ENCODE peak calls at places on chromosomes 2 and 18, in six cellular contexts. M is thyroid gland, A is left lung, Z is stomach, K is tibial artery, G is heart left ventricle. D is an unnamed sample.

GRCh38 chr2:191352536-191352935 is 107.3 kb downstream of the MYO1B start:
- DNase-seq in M (no peak), A (no peak), Z (no peak), K (no peak), G (no peak), D (no peak)

GRCh38 chr2:227796044-227796780 is 17.4 kb upstream of the CCL20 start:
- DNase-seq in M (no peak), A (no peak), Z (no peak), K (no peak), G (no peak), D (no peak)

GRCh38 chr2:44623622-44624351 is 262.0 kb downstream of the CAMKMT start:
- DNase-seq in M (no peak), A (no peak), Z (no peak), K (no peak), G (no peak), D (no peak)

GRCh38 chr2:166293984-166294383 is 81.8 kb downstream of the SCN9A start:
- DNase-seq in M (no peak), A (no peak), Z (no peak), K (no peak), G (no peak), D (no peak)

GRCh38 chr2:134603966-134604365 is 114.8 kb downstream of the TMEM163 start:
- DNase-seq in M (no peak), A (no peak), Z (no peak), K (no peak), G (no peak), D (no peak)

GRCh38 chr18:63681449-63682381 is 20.0 kb upstream of the SERPINB3 start:
- DNase-seq in M (no peak), A (no peak), Z (no peak), K (no peak), G (no peak), D (no peak)

GRCh38 chr2:16141641-16141921 is 201.2 kb downstream of the MYCN start:
- DNase-seq in M (no peak), A (no peak), Z (no peak), K (no peak), G (no peak), D (no peak)

GRCh38 chr2:238631491-238632180 is 204.9 kb downstream of the ASB1 start:
- DNase-seq in M (no peak), A (no peak), Z (no peak), K (peak; percentile 25), G (no peak), D (no peak)

GRCh38 chr2:101185085-101185484 is 33.9 kb upstream of the TBC1D8 start:
- DNase-seq in M (no peak), A (no peak), Z (no peak), K (no peak), G (no peak), D (no peak)

GRCh38 chr2:69948032-69948962 is 13.1 kb downstream of the ASPRV1 start:
- DNase-seq in M (no peak), A (no peak), Z (no peak), K (no peak), G (no peak), D (no peak)

GRCh38 chr18:23106575-23106974 is 28.7 kb upstream of the CABLES1 start:
- DNase-seq in M (no peak), A (no peak), Z (no peak), K (peak; percentile 78), G (no peak), D (no peak)

GRCh38 chr2:14148186-14148585 is 484.3 kb upstream of the LRATD1 start:
- DNase-seq in M (no peak), A (no peak), Z (no peak), K (no peak), G (no peak), D (no peak)

GRCh38 chr18:78595453-78595852 is 384.2 kb upstream of the SALL3 start:
- DNase-seq in M (no peak), A (no peak), Z (no peak), K (no peak), G (no peak), D (no peak)

GRCh38 chr18:65498605-65499004 is 252.2 kb upstream of the CDH7 start:
- DNase-seq in M (no peak), A (no peak), Z (no peak), K (no peak), G (no peak), D (no peak)

GRCh38 chr2:220043155-220043992 is 415.9 kb downstream of the SLC4A3 start:
- DNase-seq in M (no peak), A (no peak), Z (no peak), K (no peak), G (no peak), D (no peak)

GRCh38 chr2:174972924-174973323 is 32.3 kb downstream of the CHN1 start:
- DNase-seq in M (no peak), A (no peak), Z (no peak), K (no peak), G (no peak), D (no peak)

GRCh38 chr2:230798769-230799399 is 65.9 kb upstream of the ITM2C start:
- DNase-seq in M (no peak), A (no peak), Z (no peak), K (no peak), G (no peak), D (no peak)

GRCh38 chr2:102588213-102588939 is 31.0 kb upstream of the SLC9A2 start:
- DNase-seq in M (no peak), A (no peak), Z (peak; percentile 51), K (no peak), G (no peak), D (no peak)

GRCh38 chr2:126909781-126910180 is 11.1 kb downstream of the TEX51 start:
- DNase-seq in M (no peak), A (no peak), Z (no peak), K (peak; percentile 16), G (no peak), D (no peak)

GRCh38 chr2:109558076-109558882 is 55.5 kb downstream of the SEPTIN10 start:
- DNase-seq in M (no peak), A (no peak), Z (peak; percentile 69), K (no peak), G (no peak), D (peak; percentile 59)

GRCh38 chr18:6024740-6025139 is 129.4 kb upstream of the TMEM200C start:
- DNase-seq in M (no peak), A (no peak), Z (no peak), K (no peak), G (no peak), D (no peak)

GRCh38 chr2:46012618-46013240 is 284.5 kb upstream of the EPAS1 start:
- DNase-seq in M (no peak), A (no peak), Z (no peak), K (no peak), G (no peak), D (no peak)

GRCh38 chr2:46013726-46014125 is 283.5 kb upstream of the EPAS1 start:
- DNase-seq in M (no peak), A (no peak), Z (no peak), K (no peak), G (no peak), D (no peak)

GRCh38 chr2:46018773-46019593 is 278.2 kb upstream of the EPAS1 start:
- DNase-seq in M (no peak), A (no peak), Z (no peak), K (no peak), G (no peak), D (no peak)

GRCh38 chr2:46015671-46016070 is 281.5 kb upstream of the EPAS1 start:
- DNase-seq in M (no peak), A (no peak), Z (no peak), K (no peak), G (no peak), D (no peak)

DNA sequence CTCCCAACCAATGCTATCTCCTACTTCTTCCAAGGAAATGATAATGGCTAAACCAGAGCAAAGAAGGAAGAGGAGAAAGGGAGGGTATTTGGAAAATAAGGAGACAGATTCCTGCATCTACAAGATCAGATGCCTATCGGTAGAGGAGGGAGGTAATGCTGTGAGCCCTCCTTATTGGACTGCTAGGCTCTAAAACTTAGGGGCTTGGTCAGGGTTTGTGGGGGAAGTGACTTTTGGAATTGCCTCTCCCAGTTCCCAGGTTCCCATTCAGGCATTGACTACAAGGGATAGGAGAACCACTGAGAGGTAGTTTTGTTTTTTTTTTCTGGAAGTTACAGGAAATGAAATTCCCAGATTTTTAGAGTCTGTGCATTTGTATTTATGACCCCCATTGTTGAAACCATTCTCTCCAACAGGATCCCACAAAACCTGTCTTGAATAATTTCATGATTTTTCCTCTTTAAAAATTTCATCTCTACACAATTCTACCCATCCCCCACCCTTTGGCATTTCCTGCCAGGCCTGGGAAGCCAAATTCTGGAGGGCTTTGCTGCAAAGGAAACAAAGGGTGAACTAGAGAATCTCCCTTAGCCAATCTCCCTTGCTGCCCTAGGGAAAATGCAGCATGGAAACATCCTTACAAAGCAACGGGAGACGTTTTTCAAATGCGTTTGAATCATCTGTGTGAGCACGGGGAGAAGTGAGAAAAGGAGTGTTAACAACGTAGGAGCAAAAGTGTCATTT is 282.1 kb upstream of the EPAS1 start:
- DNase-seq in M (peak; percentile 57), A (no peak), Z (no peak), K (no peak), G (no peak), D (no peak)
- H3K27ac ChIP-seq in M (peak overlapping the region; percentile 30), A (no peak overlapping the region), Z (no peak overlapping the region), K (no peak overlapping the region), G (peak overlapping the region; percentile 21), D (no peak overlapping the region)

DNA sequence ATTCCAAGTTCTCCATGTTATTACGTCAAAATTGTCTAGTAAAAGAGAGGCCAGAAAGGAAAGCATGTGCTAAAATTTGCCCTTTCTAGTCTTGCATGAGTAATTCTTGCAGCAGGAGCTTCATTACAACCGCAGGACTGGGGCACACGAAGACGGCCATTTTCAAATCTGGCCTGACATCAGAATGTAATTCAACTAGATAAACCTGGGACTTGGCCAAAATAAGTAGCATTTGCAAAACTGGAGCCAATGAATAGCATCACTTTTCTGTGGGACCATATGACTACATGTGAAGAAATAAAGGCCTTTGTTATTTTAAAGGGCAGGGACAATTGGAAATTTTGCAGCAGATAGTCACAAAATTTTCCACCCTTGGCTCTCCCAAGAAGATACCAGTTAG is 3.0 kb upstream of the FZD7 start:
- DNase-seq in M (no peak), A (no peak), Z (no peak), K (no peak), G (no peak), D (no peak)
- TF ChIP-seq CTCF in M (no peak), A (no peak), Z (no peak), K (no peak), G (no peak), D (no peak)

DNA sequence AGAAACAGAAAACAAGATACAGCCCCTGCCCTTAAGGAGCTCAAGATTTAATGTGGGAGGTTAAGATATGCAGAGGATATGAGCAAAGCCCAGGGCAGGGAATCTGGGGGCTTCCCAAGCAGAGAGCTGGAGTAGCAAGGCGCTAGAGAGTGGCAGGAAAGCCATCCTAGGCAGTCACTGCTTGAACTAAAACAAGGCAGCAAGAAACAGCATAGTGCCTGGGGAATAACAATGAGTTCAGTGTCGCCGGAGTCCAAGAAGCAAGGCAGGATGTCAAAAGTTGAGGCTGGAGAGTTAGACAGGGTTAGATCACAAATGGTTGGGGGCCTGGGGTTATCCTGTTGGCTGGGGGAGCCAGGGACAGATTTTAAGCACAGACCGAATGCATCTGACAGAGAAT is 24.6 kb downstream of the CDH2 start:
- DNase-seq in M (no peak), A (no peak), Z (no peak), K (no peak), G (no peak), D (no peak)
- H3K4me1 ChIP-seq in M (peaks cover 9% of the 10 kb centered on the region), A (no peaks in the 10 kb centered on the region), Z (no peaks in the 10 kb centered on the region), K (no peaks in the 10 kb centered on the region), G (peaks cover 6% of the 10 kb centered on the region), D (no peaks in the 10 kb centered on the region)

DNA sequence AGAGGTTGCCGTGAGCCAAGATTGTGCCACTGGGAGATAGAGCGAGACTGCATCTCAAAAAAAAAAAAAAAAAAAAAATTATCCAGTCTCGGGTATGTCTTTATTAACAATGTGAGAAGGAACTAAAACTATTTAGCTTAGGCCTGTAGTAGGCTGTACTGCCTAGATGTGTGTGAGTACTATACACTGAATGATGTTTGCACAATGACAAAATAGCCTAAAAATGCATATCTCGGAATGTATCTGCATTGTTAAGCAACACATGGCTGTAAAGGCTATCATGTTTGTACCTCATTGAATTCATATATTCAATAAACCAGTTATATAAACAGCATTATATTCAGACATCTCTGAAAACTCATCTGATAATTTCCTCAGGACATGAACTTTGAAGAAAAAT is 191.2 kb upstream of the SESTD1 start:
- DNase-seq in M (no peak), A (no peak), Z (no peak), K (no peak), G (no peak), D (no peak)
- H3K27ac ChIP-seq in M (no peak overlapping the region), A (no peak overlapping the region), Z (no peak overlapping the region), K (no peak overlapping the region), G (no peak overlapping the region), D (no peak overlapping the region)

D was measured in pancreas.